ENCODE peak calls at places on chromosomes 6 and 20, in nine cellular contexts. One of them, this sample, is unnamed.

GRCh38 chr20:35216541-35216940 is 9.9 kb upstream of the MMP24 start:
- DNase-seq in A549: no peak
- DNase-seq in right lobe of liver: no peak
- DNase-seq in spleen: no peak
- DNase-seq in breast epithelium: no peak
- DNase-seq in transverse colon: no peak
- DNase-seq in heart left ventricle: no peak
- DNase-seq in prostate gland: no peak
- DNase-seq in body of pancreas: no peak
- DNase-seq in this sample: no peak

GRCh38 chr6:169934699-169935347 is 183.4 kb downstream of the ERMARD start:
- DNase-seq in body of pancreas: no peak
- DNase-seq in breast epithelium: no peak
- DNase-seq in heart left ventricle: no peak
- DNase-seq in spleen: no peak
- DNase-seq in A549: no peak
- DNase-seq in prostate gland: no peak
- DNase-seq in right lobe of liver: no peak
- DNase-seq in transverse colon: no peak
- DNase-seq in this sample: no peak

GRCh38 chr6:81772741-81773140 is 20.3 kb upstream of the TENT5A start:
- DNase-seq in body of pancreas: no peak
- DNase-seq in heart left ventricle: no peak
- DNase-seq in right lobe of liver: no peak
- DNase-seq in breast epithelium: no peak
- DNase-seq in transverse colon: no peak
- DNase-seq in A549: no peak
- DNase-seq in prostate gland: no peak
- DNase-seq in spleen: no peak
- DNase-seq in this sample: no peak

GRCh38 chr6:137407816-137408215 is 86.4 kb downstream of the OLIG3 start:
- DNase-seq in spleen: no peak
- DNase-seq in body of pancreas: no peak
- DNase-seq in transverse colon: no peak
- DNase-seq in right lobe of liver: no peak
- DNase-seq in heart left ventricle: no peak
- DNase-seq in breast epithelium: no peak
- DNase-seq in A549: no peak
- DNase-seq in prostate gland: no peak
- DNase-seq in this sample: no peak

GRCh38 chr6:108694816-108695215 is 134.1 kb downstream of the FOXO3 start:
- DNase-seq in right lobe of liver: no peak
- DNase-seq in prostate gland: no peak
- DNase-seq in heart left ventricle: no peak
- DNase-seq in A549: no peak
- DNase-seq in body of pancreas: no peak
- DNase-seq in spleen: no peak
- DNase-seq in transverse colon: no peak
- DNase-seq in breast epithelium: no peak
- DNase-seq in this sample: no peak

GRCh38 chr20:49586967-49587587 is 19.1 kb upstream of the PTGIS start:
- DNase-seq in heart left ventricle: no peak
- DNase-seq in breast epithelium: no peak
- DNase-seq in A549: no peak
- DNase-seq in body of pancreas: no peak
- DNase-seq in spleen: no peak
- DNase-seq in right lobe of liver: no peak
- DNase-seq in prostate gland: no peak
- DNase-seq in transverse colon: no peak
- DNase-seq in this sample: no peak

GRCh38 chr6:107730106-107730505 is 94.0 kb downstream of the SCML4 start:
- DNase-seq in right lobe of liver: no peak
- DNase-seq in breast epithelium: no peak
- DNase-seq in body of pancreas: no peak
- DNase-seq in A549: no peak
- DNase-seq in spleen: no peak
- DNase-seq in transverse colon: peak; percentile 22
- DNase-seq in heart left ventricle: no peak
- DNase-seq in prostate gland: no peak
- DNase-seq in this sample: no peak

GRCh38 chr20:2114990-2115681 is 13.5 kb downstream of the STK35 start:
- DNase-seq in spleen: no peak
- DNase-seq in breast epithelium: no peak
- DNase-seq in transverse colon: no peak
- DNase-seq in prostate gland: no peak
- DNase-seq in heart left ventricle: peak; percentile 58
- DNase-seq in A549: no peak
- DNase-seq in right lobe of liver: no peak
- DNase-seq in body of pancreas: peak; percentile 22
- DNase-seq in this sample: no peak

GRCh38 chr20:51126337-51126736 is 103.4 kb upstream of the KCNG1 start:
- DNase-seq in heart left ventricle: no peak
- DNase-seq in breast epithelium: no peak
- DNase-seq in right lobe of liver: no peak
- DNase-seq in transverse colon: no peak
- DNase-seq in spleen: no peak
- DNase-seq in prostate gland: no peak
- DNase-seq in body of pancreas: no peak
- DNase-seq in A549: no peak
- DNase-seq in this sample: no peak

GRCh38 chr6:41071501-41071922 is 644 bp downstream of the OARD1 start:
- DNase-seq in A549: no peak
- DNase-seq in body of pancreas: peak; percentile 84
- DNase-seq in breast epithelium: no peak
- DNase-seq in transverse colon: peak; percentile 86
- DNase-seq in right lobe of liver: peak; percentile 89
- DNase-seq in heart left ventricle: no peak
- DNase-seq in spleen: peak; percentile 94
- DNase-seq in prostate gland: no peak
- DNase-seq in this sample: peak; percentile 79

GRCh38 chr6:23218751-23219150 is 649.4 kb downstream of the HDGFL1 start:
- DNase-seq in A549: no peak
- DNase-seq in transverse colon: no peak
- DNase-seq in prostate gland: no peak
- DNase-seq in body of pancreas: no peak
- DNase-seq in spleen: no peak
- DNase-seq in breast epithelium: no peak
- DNase-seq in heart left ventricle: no peak
- DNase-seq in right lobe of liver: no peak
- DNase-seq in this sample: no peak

GRCh38 chr20:20368414-20369352 is 779 bp downstream of the INSM1 start:
- DNase-seq in A549: peak; percentile 16
- DNase-seq in body of pancreas: no peak
- DNase-seq in transverse colon: no peak
- DNase-seq in breast epithelium: no peak
- DNase-seq in right lobe of liver: no peak
- DNase-seq in heart left ventricle: no peak
- DNase-seq in prostate gland: no peak
- DNase-seq in spleen: no peak
- DNase-seq in this sample: no peak

GRCh38 chr6:40504274-40504673 is 82.9 kb downstream of the LRFN2 start:
- DNase-seq in spleen: no peak
- DNase-seq in body of pancreas: no peak
- DNase-seq in right lobe of liver: no peak
- DNase-seq in A549: no peak
- DNase-seq in transverse colon: no peak
- DNase-seq in prostate gland: no peak
- DNase-seq in heart left ventricle: no peak
- DNase-seq in breast epithelium: no peak
- DNase-seq in this sample: no peak

GRCh38 chr20:18672826-18673225 is 85.0 kb downstream of the DTD1 start:
- DNase-seq in heart left ventricle: no peak
- DNase-seq in spleen: no peak
- DNase-seq in transverse colon: no peak
- DNase-seq in right lobe of liver: no peak
- DNase-seq in breast epithelium: no peak
- DNase-seq in body of pancreas: no peak
- DNase-seq in A549: no peak
- DNase-seq in prostate gland: no peak
- DNase-seq in this sample: no peak

GRCh38 chr20:44532248-44532980 is 10.5 kb upstream of the SERINC3 start:
- DNase-seq in prostate gland: peak; percentile 21
- DNase-seq in spleen: no peak
- DNase-seq in breast epithelium: no peak
- DNase-seq in A549: no peak
- DNase-seq in body of pancreas: peak; percentile 37
- DNase-seq in right lobe of liver: no peak
- DNase-seq in transverse colon: no peak
- DNase-seq in heart left ventricle: no peak
- DNase-seq in this sample: peak; percentile 36
- H3K4me3 ChIP-seq in prostate gland: peak overlapping the region; percentile 64
- H3K4me3 ChIP-seq in spleen: peak overlapping the region; percentile 92
- H3K4me3 ChIP-seq in breast epithelium: peak overlapping the region; percentile 82
- H3K4me3 ChIP-seq in A549: peak overlapping the region; percentile 68
- H3K4me3 ChIP-seq in body of pancreas: peak overlapping the region; percentile 89
- H3K4me3 ChIP-seq in right lobe of liver: peak overlapping the region; percentile 64
- H3K4me3 ChIP-seq in transverse colon: peak overlapping the region; percentile 73
- H3K4me3 ChIP-seq in heart left ventricle: peak overlapping the region; percentile 92
- H3K4me3 ChIP-seq in this sample: peak overlapping the region; percentile 90

GRCh38 chr6:117345292-117345610 is 79.9 kb downstream of the VGLL2 start:
- DNase-seq in spleen: no peak
- DNase-seq in prostate gland: no peak
- DNase-seq in A549: no peak
- DNase-seq in heart left ventricle: no peak
- DNase-seq in body of pancreas: no peak
- DNase-seq in right lobe of liver: no peak
- DNase-seq in transverse colon: no peak
- DNase-seq in breast epithelium: no peak
- DNase-seq in this sample: no peak

GRCh38 chr6:117344444-117345291 is 79.3 kb downstream of the VGLL2 start:
- DNase-seq in prostate gland: no peak
- DNase-seq in breast epithelium: no peak
- DNase-seq in right lobe of liver: no peak
- DNase-seq in A549: no peak
- DNase-seq in transverse colon: no peak
- DNase-seq in body of pancreas: peak; percentile 6
- DNase-seq in spleen: no peak
- DNase-seq in heart left ventricle: no peak
- DNase-seq in this sample: no peak

GRCh38 chr6:117351521-117351920 is 74.2 kb downstream of the ROS1 start:
- DNase-seq in prostate gland: no peak
- DNase-seq in spleen: no peak
- DNase-seq in breast epithelium: no peak
- DNase-seq in heart left ventricle: no peak
- DNase-seq in body of pancreas: no peak
- DNase-seq in transverse colon: no peak
- DNase-seq in A549: no peak
- DNase-seq in right lobe of liver: no peak
- DNase-seq in this sample: no peak

DNA sequence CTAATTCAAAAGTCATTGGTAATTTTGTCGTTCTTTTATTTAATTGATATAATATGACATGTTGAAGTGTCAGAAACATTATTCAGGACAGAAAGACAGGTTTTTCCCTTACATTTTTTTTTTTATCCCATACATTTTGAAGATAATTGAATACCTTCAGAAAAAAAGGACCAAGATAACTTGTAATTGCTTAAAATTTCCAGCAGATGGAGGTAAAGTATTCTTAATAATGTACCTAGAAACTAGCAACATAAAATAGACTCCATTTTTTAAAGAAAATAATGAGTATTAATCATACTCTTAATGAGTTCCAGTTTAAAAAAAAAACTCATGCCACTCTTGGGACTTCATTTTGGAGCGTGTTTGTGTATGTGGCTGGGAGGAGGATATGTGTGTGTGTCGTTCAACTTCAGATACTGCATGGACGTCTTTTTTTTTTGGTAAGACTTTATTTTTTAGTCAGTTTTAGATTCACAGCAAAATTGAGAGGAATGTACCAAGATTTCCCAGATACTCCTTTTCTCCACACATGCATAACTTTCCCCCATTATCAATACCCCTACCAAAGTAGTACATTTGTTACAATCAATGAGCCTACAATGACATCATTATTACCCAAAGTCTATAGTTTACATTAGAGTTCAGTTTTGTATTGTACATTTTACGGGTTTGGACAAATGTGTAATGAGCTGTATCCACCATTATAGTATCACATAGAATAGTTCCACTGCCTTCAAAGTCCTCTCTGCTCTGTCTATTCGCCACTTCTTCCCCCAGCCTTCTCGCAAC is 79.4 kb downstream of the ROS1 start:
- DNase-seq in body of pancreas: no peak
- DNase-seq in A549: no peak
- DNase-seq in prostate gland: no peak
- DNase-seq in transverse colon: no peak
- DNase-seq in right lobe of liver: no peak
- DNase-seq in breast epithelium: no peak
- DNase-seq in spleen: no peak
- DNase-seq in heart left ventricle: no peak
- DNase-seq in this sample: no peak
- TF ChIP-seq CTCF in body of pancreas: peak; percentile 58
- TF ChIP-seq CTCF in A549: peak; percentile 52
- TF ChIP-seq CTCF in prostate gland: peak; percentile 54
- TF ChIP-seq CTCF in transverse colon: peak; percentile 51
- TF ChIP-seq CTCF in right lobe of liver: peak; percentile 55
- TF ChIP-seq CTCF in breast epithelium: peak; percentile 44
- TF ChIP-seq CTCF in spleen: no peak
- TF ChIP-seq CTCF in heart left ventricle: peak; percentile 64
- TF ChIP-seq CTCF in this sample: no peak

DNA sequence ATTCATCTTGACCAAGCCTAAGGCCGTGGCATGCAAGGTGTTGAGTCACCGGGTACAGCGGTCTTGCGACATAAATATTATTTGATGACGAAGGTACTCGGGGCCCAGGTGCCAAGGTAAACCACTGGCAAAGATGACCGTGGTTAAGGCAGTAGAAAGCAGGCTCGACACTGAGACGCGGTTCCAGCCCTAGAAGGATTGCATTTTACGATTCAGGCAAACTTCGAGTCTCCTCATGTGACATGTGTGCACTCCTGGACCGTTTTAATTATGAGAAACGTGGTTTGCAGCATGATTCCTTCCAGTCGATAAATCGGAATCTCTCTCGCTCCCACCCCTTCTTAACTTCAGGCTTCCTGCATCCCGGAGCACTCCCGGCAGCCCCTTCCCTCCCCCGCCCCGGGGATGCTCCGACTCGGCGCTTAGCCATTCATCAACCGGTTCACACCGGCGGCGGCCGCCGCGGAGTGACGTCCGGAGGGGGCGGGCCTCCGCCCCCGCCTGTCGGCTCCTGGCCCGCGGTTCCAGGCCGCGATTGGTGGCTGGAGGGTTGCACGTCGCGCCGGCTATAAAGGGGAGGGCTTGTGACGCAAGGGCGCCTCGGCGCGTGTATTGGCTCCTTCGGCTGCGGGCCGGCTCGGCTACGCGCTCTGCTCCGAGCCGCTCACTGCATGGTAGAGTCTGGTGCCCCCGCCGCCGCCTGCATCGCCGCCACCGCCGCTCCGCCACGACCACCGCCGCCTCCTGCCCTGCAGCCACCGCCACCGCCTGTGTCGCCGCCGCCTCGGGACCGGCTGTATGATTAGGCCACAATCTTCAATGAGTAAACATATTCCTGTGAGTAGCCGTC is at the start of the genes LOC128125822 and PTP4A1:
- DNase-seq in spleen: peak; percentile 100
- DNase-seq in breast epithelium: peak; percentile 97
- DNase-seq in right lobe of liver: peak; percentile 99
- DNase-seq in body of pancreas: peak; percentile 99
- DNase-seq in prostate gland: peak; percentile 98
- DNase-seq in transverse colon: peak; percentile 98
- DNase-seq in A549: peak; percentile 98
- DNase-seq in heart left ventricle: peak; percentile 99
- DNase-seq in this sample: peak; percentile 98
- TF ChIP-seq POLR2A in spleen: peak; percentile 87
- TF ChIP-seq POLR2A in breast epithelium: peak; percentile 95
- TF ChIP-seq POLR2A in right lobe of liver: peak; percentile 100
- TF ChIP-seq POLR2A in body of pancreas: peak; percentile 100
- TF ChIP-seq POLR2A in prostate gland: peak; percentile 100
- TF ChIP-seq POLR2A in transverse colon: peak; percentile 99
- TF ChIP-seq POLR2A in A549: peak; percentile 88
- TF ChIP-seq POLR2A in heart left ventricle: peak; percentile 98
- TF ChIP-seq POLR2A in this sample: peak; percentile 100

GRCh38 chr6:78615430-78615904 is 251.9 kb upstream of the IRAK1BP1 start:
- DNase-seq in A549: no peak
- DNase-seq in breast epithelium: no peak
- DNase-seq in heart left ventricle: no peak
- DNase-seq in body of pancreas: no peak
- DNase-seq in transverse colon: no peak
- DNase-seq in spleen: no peak
- DNase-seq in prostate gland: no peak
- DNase-seq in right lobe of liver: no peak
- DNase-seq in this sample: no peak
- H3K4me3 ChIP-seq in A549: no peak overlapping the region
- H3K4me3 ChIP-seq in breast epithelium: no peak overlapping the region
- H3K4me3 ChIP-seq in heart left ventricle: no peak overlapping the region
- H3K4me3 ChIP-seq in body of pancreas: no peak overlapping the region
- H3K4me3 ChIP-seq in transverse colon: no peak overlapping the region
- H3K4me3 ChIP-seq in spleen: no peak overlapping the region
- H3K4me3 ChIP-seq in prostate gland: no peak overlapping the region
- H3K4me3 ChIP-seq in right lobe of liver: no peak overlapping the region
- H3K4me3 ChIP-seq in this sample: no peak overlapping the region